ENCODE peak calls at places on chromosomes 3 and 15, in ten cellular contexts. W is mesothelial cell of epicardium; S is AML-193; M is AG08396; P is Right ventricle myocardium superior; H is A549; Q is CD8-positive, alpha-beta memory T cell; V is RCC 7860; N is NCI-H345; K is stimulated activated CD4-positive, alpha-beta T cell treated with anti-CD3 and anti-CD28 coated beads, Interleukin-12 subunit alpha, Interleukin-12 subunit beta, amount 100 ng/mL, for 4 hours. J is an unnamed sample.

GRCh38 chr3:16357698-16358097 is 92.7 kb downstream of the OXNAD1 start:
- DNase-seq in Q (no peak), W (no peak), V (no peak), K (no peak), S (no peak), N (no peak), H (no peak), P (no peak), M (no peak), J (no peak)

GRCh38 chr15:70245932-70246622 is 148.4 kb upstream of the TLE3 start:
- DNase-seq in V (peak; percentile 56), Q (no peak), M (peak; percentile 39), P (peak; percentile 64), H (peak; percentile 62), S (peak; percentile 31), W (no peak), K (no peak), N (no peak), J (no peak)

GRCh38 chr3:30368978-30369377 is 237.4 kb upstream of the TGFBR2 start:
- DNase-seq in Q (no peak), S (no peak), M (no peak), P (no peak), V (no peak), K (no peak), H (no peak), N (no peak), W (no peak), J (no peak)

GRCh38 chr3:177452487-177452886 is 255.2 kb upstream of the TBL1XR1 start:
- DNase-seq in M (peak; percentile 64), K (no peak), H (no peak), S (peak; percentile 23), N (no peak), P (no peak), V (peak; percentile 86), Q (no peak), W (no peak), J (no peak)

GRCh38 chr15:89912674-89913396 is at the start of gene ARPIN:
- DNase-seq in K (no peak), P (peak; percentile 73), M (peak; percentile 80), N (peak; percentile 38), H (peak; percentile 77), W (peak; percentile 50), V (no peak), S (no peak), Q (no peak), J (no peak)

GRCh38 chr3:115814778-115815380 is 191.6 kb downstream of the GAP43 start:
- DNase-seq in W (peak; percentile 50), M (peak; percentile 60), V (peak; percentile 44), N (peak; percentile 49), P (peak; percentile 76), S (peak; percentile 20), H (peak; percentile 71), Q (peak; percentile 56), K (peak; percentile 65), J (peak; percentile 21)

GRCh38 chr3:64223809-64224570 is 1.3 kb downstream of the PRICKLE2 start:
- DNase-seq in W (no peak), Q (no peak), P (no peak), V (no peak), M (no peak), K (no peak), S (no peak), N (no peak), H (no peak), J (no peak)

GRCh38 chr3:50807266-50807665 is 132.5 kb downstream of the DOCK3 start:
- DNase-seq in S (no peak), W (no peak), K (no peak), Q (no peak), M (no peak), N (peak; percentile 73), H (no peak), V (no peak), P (no peak), J (no peak)

GRCh38 chr15:76195506-76196285 is 115.6 kb downstream of the ETFA start:
- DNase-seq in H (no peak), N (no peak), P (peak; percentile 15), V (no peak), Q (no peak), W (no peak), K (no peak), M (no peak), S (no peak), J (no peak)

GRCh38 chr3:151753846-151754245 is 20.1 kb downstream of the AADACL2 start:
- DNase-seq in W (no peak), H (no peak), Q (no peak), S (no peak), V (no peak), M (no peak), P (no peak), K (no peak), N (no peak), J (no peak)

GRCh38 chr3:138686771-138687221 is 78.2 kb downstream of the FAIM start:
- DNase-seq in H (no peak), S (no peak), V (peak; percentile 87), K (no peak), P (no peak), M (peak; percentile 7), Q (no peak), N (no peak), W (no peak), J (peak; percentile 22)

J was measured in stimulated activated naive B cell treated with anti-CD40 and anti-IgM and Interleukin-4, amounts not matched to agents 10 μg/mL and 1 μg/mL and 100 μg/mL, for 72 hours.